ENCODE peak calls at places on chromosomes 3 and 15, in six cellular contexts. V is ovary, J is PC-3, U is stomach, I is esophagus squamous epithelium, R is aorta. E is an unnamed sample.

GRCh38 chr3:195394700-195395099 is 48.1 kb downstream of the ACAP2 start:
- DNase-seq in V (no peak), J (no peak), U (no peak), I (no peak), R (no peak), E (no peak)

GRCh38 chr3:194575484-194576210 is 57.6 kb downstream of the TMEM44 start:
- DNase-seq in V (peak; percentile 55), J (peak; percentile 65), U (no peak), I (no peak), R (no peak), E (no peak)

GRCh38 chr15:68470981-68471380 is 39.0 kb upstream of the ITGA11 start:
- DNase-seq in V (no peak), J (no peak), U (no peak), I (no peak), R (no peak), E (no peak)

GRCh38 chr3:188270423-188270972 is 116.5 kb downstream of the LPP start:
- DNase-seq in V (no peak), J (peak; percentile 60), U (no peak), I (no peak), R (no peak), E (no peak)

GRCh38 chr3:119810018-119810435 is 28.1 kb downstream of the NR1I2 start:
- DNase-seq in V (no peak), J (no peak), U (peak; percentile 34), I (peak; percentile 10), R (peak; percentile 80), E (no peak)

GRCh38 chr15:61983087-61983486 is 77.2 kb downstream of the VPS13C start:
- DNase-seq in V (no peak), J (peak; percentile 59), U (no peak), I (no peak), R (no peak), E (no peak)

GRCh38 chr3:23888617-23889228 is 28.1 kb downstream of the NKIRAS1 start:
- DNase-seq in V (no peak), J (peak; percentile 72), U (no peak), I (no peak), R (no peak), E (peak; percentile 22)

GRCh38 chr3:50230833-50231125 is 5.2 kb upstream of the GNAI2 start:
- DNase-seq in V (no peak), J (no peak), U (no peak), I (no peak), R (no peak), E (no peak)

GRCh38 chr3:24734019-24734418 is 239.4 kb upstream of the THRB start:
- DNase-seq in V (no peak), J (peak; percentile 50), U (no peak), I (no peak), R (no peak), E (no peak)

DNA sequence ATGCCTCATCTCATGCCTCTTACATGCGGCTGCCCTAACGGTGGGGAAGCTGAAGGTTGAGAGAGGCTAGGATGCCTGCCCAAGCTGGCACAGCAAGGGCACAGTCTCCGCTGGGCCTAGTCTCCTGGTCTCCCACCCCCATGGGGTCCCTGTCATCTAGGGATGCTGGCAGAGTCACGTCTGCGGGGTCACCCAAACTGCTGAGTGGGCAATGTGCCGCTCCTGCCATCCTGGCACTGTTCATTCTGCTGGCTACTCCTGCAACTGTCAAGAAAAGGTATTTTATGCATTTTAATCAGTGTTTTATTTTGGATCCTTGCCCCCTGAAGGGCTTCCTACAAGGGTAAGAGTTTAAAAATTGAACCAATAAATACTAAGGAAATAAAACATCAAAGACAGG is 12.8 kb downstream of the LINGO1 start:
- DNase-seq in V (no peak), J (no peak), U (no peak), I (no peak), R (no peak), E (no peak)
- H3K27me3 ChIP-seq in V (no peaks in the 10 kb centered on the region), J (no peaks in the 10 kb centered on the region), U (no peaks in the 10 kb centered on the region), I (no peaks in the 10 kb centered on the region), R (no peaks in the 10 kb centered on the region), E (no peaks in the 10 kb centered on the region)

GRCh38 chr3:78050276-78051080 is 1010.6 kb downstream of the ROBO2 start:
- DNase-seq in V (no peak), J (peak; percentile 12), U (no peak), I (no peak), R (no peak), E (no peak)

GRCh38 chr3:78049501-78049900 is 1009.6 kb downstream of the ROBO2 start:
- DNase-seq in V (no peak), J (no peak), U (no peak), I (no peak), R (no peak), E (no peak)

GRCh38 chr3:78048698-78049097 is 1008.8 kb downstream of the ROBO2 start:
- DNase-seq in V (no peak), J (no peak), U (no peak), I (no peak), R (no peak), E (no peak)
- H3K4me3 ChIP-seq in V (no peak overlapping the region), J (no peak overlapping the region), U (no peak overlapping the region), I (no peak overlapping the region), R (no peak overlapping the region), E (no peak overlapping the region)

GRCh38 chr15:40355976-40356585 is 1.9 kb upstream of the DISP2 start:
- DNase-seq in V (no peak), J (no peak), U (no peak), I (no peak), R (no peak), E (no peak)
- H3K27me3 ChIP-seq in V (no peaks in the 10 kb centered on the region), J (no peaks in the 10 kb centered on the region), U (peaks cover 3% of the 10 kb centered on the region), I (no peaks in the 10 kb centered on the region), R (no peaks in the 10 kb centered on the region), E (no peaks in the 10 kb centered on the region)

GRCh38 chr15:72676838-72677237 is 9.1 kb downstream of the HIGD2B start:
- DNase-seq in V (no peak), J (no peak), U (no peak), I (no peak), R (no peak), E (no peak)

DNA sequence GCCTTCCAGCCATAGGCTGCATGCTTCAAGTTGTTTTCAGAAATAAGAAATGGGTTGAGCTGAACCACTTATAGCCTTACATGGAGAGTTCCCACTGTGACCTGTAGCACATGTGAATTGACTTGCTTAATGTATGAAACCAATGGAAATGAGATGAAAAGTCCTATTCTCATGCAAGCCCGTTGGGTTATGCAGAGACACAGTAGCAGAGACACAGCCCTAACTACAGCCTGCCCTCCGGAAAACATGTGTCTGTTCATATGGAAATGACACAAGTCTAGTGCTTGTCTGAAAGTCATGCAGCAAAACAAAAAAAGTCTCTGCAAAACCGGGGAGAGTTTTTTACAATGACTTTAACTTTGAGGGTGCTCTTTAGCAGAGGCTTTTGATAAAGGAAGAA is 14.5 kb downstream of the HIGD2B start:
- DNase-seq in V (no peak), J (no peak), U (no peak), I (no peak), R (no peak), E (peak; percentile 100)
- H3K4me3 ChIP-seq in V (no peak overlapping the region), J (no peak overlapping the region), U (no peak overlapping the region), I (no peak overlapping the region), R (no peak overlapping the region), E (peak overlapping the region; percentile 12)

DNA sequence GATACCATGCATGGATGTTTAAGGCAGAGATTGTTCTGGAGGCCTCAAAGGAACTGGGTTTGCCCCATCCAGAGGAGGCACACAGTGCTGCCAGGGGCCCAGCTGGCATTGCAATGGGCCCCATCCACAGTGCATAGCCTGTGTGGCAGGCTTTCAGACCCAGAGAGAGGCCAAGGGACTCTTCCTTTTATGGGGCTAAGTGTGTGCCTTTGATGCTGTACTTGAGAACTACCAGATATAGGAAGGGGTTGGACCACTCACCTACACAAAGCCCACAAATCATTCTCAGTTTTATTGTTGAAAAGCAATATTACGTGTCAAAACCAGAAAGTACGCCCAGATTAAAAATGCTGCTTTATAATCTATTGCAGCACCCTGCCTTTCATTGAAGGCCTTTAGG is 134.9 kb downstream of the EPHB1 start:
- DNase-seq in V (no peak), J (no peak), U (no peak), I (no peak), R (no peak), E (no peak)
- H3K27me3 ChIP-seq in V (no peaks in the 10 kb centered on the region), J (no peaks in the 10 kb centered on the region), U (no peaks in the 10 kb centered on the region), I (no peaks in the 10 kb centered on the region), R (no peaks in the 10 kb centered on the region), E (no peaks in the 10 kb centered on the region)

DNA sequence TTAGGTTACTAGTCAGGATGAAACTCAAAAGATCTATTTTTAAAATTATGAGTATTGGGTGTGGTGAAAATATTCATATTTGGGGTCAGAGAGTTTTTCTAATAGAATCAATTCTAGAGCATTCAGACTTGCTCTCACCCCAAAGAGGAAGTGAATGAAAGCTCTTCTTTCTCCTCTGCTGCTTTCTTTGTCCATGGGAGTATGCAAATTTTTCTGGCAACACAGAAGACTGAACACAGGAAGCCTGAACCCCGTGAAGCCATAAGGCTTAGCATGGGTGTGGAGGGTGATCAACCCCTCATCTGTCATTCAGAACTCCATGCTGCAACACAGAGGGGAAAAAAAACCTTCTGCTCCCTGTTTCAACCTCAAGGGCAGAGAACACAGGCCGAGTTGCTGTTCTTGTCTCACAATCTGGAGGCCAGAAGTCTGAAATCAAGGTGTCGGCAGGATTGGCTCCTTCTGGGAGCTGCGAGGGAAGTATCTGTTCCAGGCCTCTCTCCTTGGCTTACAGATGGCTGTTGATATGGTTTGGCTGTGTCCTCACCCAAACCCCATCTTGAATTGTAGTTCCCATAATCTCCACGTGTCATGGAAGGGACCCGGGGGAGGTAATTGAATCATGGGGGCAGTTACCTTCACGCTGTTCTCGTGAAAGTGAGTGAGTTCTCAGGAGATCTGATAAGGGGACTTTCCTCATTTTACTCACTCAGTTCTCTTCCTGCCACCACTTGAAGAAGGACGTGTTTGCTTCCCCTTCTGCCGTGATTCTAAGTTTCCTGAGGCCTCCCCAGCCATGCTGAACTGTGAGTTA is 33.7 kb upstream of the CD47 start:
- DNase-seq in V (no peak), J (no peak), U (no peak), I (no peak), R (no peak), E (no peak)
- H3K4me3 ChIP-seq in V (no peak overlapping the region), J (no peak overlapping the region), U (no peak overlapping the region), I (no peak overlapping the region), R (no peak overlapping the region), E (no peak overlapping the region)

GRCh38 chr15:94081829-94082228 is 149.5 kb upstream of the MCTP2 start:
- DNase-seq in V (no peak), J (peak; percentile 40), U (no peak), I (no peak), R (no peak), E (no peak)
- H3K27me3 ChIP-seq in V (no peaks in the 10 kb centered on the region), J (no peaks in the 10 kb centered on the region), U (no peaks in the 10 kb centered on the region), I (no peaks in the 10 kb centered on the region), R (no peaks in the 10 kb centered on the region), E (no peaks in the 10 kb centered on the region)

GRCh38 chr3:197463279-197463678 is 92.5 kb downstream of the BDH1 start:
- DNase-seq in V (no peak), J (peak; percentile 52), U (no peak), I (no peak), R (no peak), E (no peak)
- H3K4me3 ChIP-seq in V (no peak overlapping the region), J (no peak overlapping the region), U (no peak overlapping the region), I (no peak overlapping the region), R (no peak overlapping the region), E (no peak overlapping the region)

GRCh38 chr3:181718416-181718815 is 6.7 kb downstream of the SOX2 start:
- DNase-seq in V (no peak), J (no peak), U (no peak), I (no peak), R (no peak), E (no peak)

GRCh38 chr3:181715601-181716340 is 4.0 kb downstream of the SOX2 start:
- DNase-seq in V (no peak), J (no peak), U (no peak), I (no peak), R (no peak), E (peak; percentile 78)

GRCh38 chr3:181717505-181717904 is 5.8 kb downstream of the SOX2 start:
- DNase-seq in V (no peak), J (no peak), U (no peak), I (no peak), R (no peak), E (no peak)

GRCh38 chr3:181719298-181719859 is 7.7 kb downstream of the SOX2 start:
- DNase-seq in V (no peak), J (no peak), U (peak; percentile 52), I (no peak), R (no peak), E (no peak)

GRCh38 chr3:181716916-181717315 is 5.2 kb downstream of the SOX2 start:
- DNase-seq in V (no peak), J (no peak), U (no peak), I (no peak), R (no peak), E (no peak)
- H3K27me3 ChIP-seq in V (peaks cover 6% of the 10 kb centered on the region), J (peaks cover 98% of the 10 kb centered on the region), U (peaks cover 65% of the 10 kb centered on the region), I (no peaks in the 10 kb centered on the region), R (no peaks in the 10 kb centered on the region), E (no peaks in the 10 kb centered on the region)

E was measured in HAP-1.